ENCODE peak calls at places on chromosomes 5 and 9, in eight cellular contexts. Z is effector CD4-positive, alpha-beta T cell; O is stimulated activated CD8-positive, alpha-beta memory T cell treated with anti-CD3 and anti-CD28 coated beads, Interleukin-4, amount 100 ng/mL, for 1 hour; E is ELR; A is DMS153; D is HL-60; H is fibroblast of lung; T is stimulated activated CD4-positive, alpha-beta T cell treated with anti-CD3 and anti-CD28 coated beads, Interleukin-2, amount 100 ng/mL, for 48 hours. P is an unnamed sample.

GRCh38 chr5:44660251-44660650 is 148.5 kb upstream of the MRPS30 start:
- DNase-seq in Z (no peak), O (no peak), E (no peak), A (no peak), D (no peak), H (no peak), T (no peak), P (no peak)

GRCh38 chr5:1386274-1386717 is 41.4 kb upstream of the CLPTM1L start:
- DNase-seq in Z (peak), O (peak), E (peak), A (peak), D (peak), H (peak), T (peak), P (peak)

GRCh38 chr9:99259231-99259918 is 37.3 kb downstream of the SEC61B start:
- DNase-seq in Z (no peak), O (no peak), E (peak), A (peak), D (no peak), H (peak), T (no peak), P (no peak)

GRCh38 chr5:24381861-24382460 is 262.8 kb downstream of the CDH10 start:
- DNase-seq in Z (no peak), O (no peak), E (no peak), A (no peak), D (no peak), H (peak), T (no peak), P (no peak)

GRCh38 chr5:180787711-180788431 is 14.7 kb downstream of the MGAT1 start:
- DNase-seq in Z (no peak), O (no peak), E (no peak), A (no peak), D (no peak), H (peak), T (no peak), P (no peak)

GRCh38 chr5:5781335-5781734 is 358.9 kb downstream of the ICE1 start:
- DNase-seq in Z (no peak), O (no peak), E (no peak), A (no peak), D (no peak), H (no peak), T (no peak), P (no peak)

GRCh38 chr5:78629590-78629989 is 19.0 kb downstream of the LHFPL2 start:
- DNase-seq in Z (no peak), O (no peak), E (no peak), A (no peak), D (no peak), H (no peak), T (no peak), P (no peak)

GRCh38 chr5:175750476-175751080 is 92.7 kb downstream of the HRH2 start:
- DNase-seq in Z (no peak), O (no peak), E (no peak), A (no peak), D (no peak), H (no peak), T (no peak), P (no peak)

GRCh38 chr9:78707481-78707977 is 410.6 kb downstream of the PSAT1 start:
- DNase-seq in Z (no peak), O (no peak), E (peak), A (no peak), D (no peak), H (peak), T (no peak), P (no peak)

GRCh38 chr9:4662989-4663792 is 1.1 kb downstream of the PLPP6 start:
- DNase-seq in Z (no peak), O (no peak), E (no peak), A (peak), D (no peak), H (no peak), T (no peak), P (no peak)

GRCh38 chr5:37110128-37110527 is 139.0 kb downstream of the CPLANE1 start:
- DNase-seq in Z (no peak), O (no peak), E (no peak), A (no peak), D (no peak), H (no peak), T (no peak), P (no peak)

GRCh38 chr5:14685757-14686156 is 21.2 kb downstream of the OTULIN start:
- DNase-seq in Z (no peak), O (no peak), E (peak), A (peak), D (peak), H (peak), T (no peak), P (peak)

GRCh38 chr5:175698401-175699115 is 40.7 kb downstream of the HRH2 start:
- DNase-seq in Z (no peak), O (no peak), E (no peak), A (no peak), D (no peak), H (no peak), T (no peak), P (no peak)

GRCh38 chr5:6542421-6543345 is 90.2 kb downstream of the NSUN2 start:
- DNase-seq in Z (no peak), O (no peak), E (no peak), A (no peak), D (no peak), H (no peak), T (no peak), P (no peak)

GRCh38 chr5:35089688-35090314 is 42.1 kb upstream of the AGXT2 start:
- DNase-seq in Z (peak), O (no peak), E (peak), A (no peak), D (peak), H (peak), T (peak), P (peak)

GRCh38 chr9:122468735-122469134 is 9.0 kb downstream of the OR1J1 start:
- DNase-seq in Z (no peak), O (no peak), E (peak), A (no peak), D (no peak), H (peak), T (no peak), P (no peak)

GRCh38 chr9:105146677-105147076 is 97.8 kb upstream of the SLC44A1 start:
- DNase-seq in Z (no peak), O (no peak), E (no peak), A (no peak), D (no peak), H (no peak), T (no peak), P (no peak)

GRCh38 chr5:149288437-149288836 is 16.8 kb downstream of the AFAP1L1 start:
- DNase-seq in Z (no peak), O (no peak), E (no peak), A (no peak), D (no peak), H (no peak), T (no peak), P (no peak)

GRCh38 chr5:131379071-131379538 is 115.3 kb downstream of the CDC42SE2 start:
- DNase-seq in Z (no peak), O (no peak), E (peak), A (no peak), D (no peak), H (peak), T (no peak), P (no peak)

GRCh38 chr9:91855196-91855595 is 94.8 kb downstream of the ROR2 start:
- DNase-seq in Z (no peak), O (no peak), E (no peak), A (no peak), D (no peak), H (no peak), T (no peak), P (no peak)

GRCh38 chr5:157506981-157507780 is 47.2 kb downstream of the NIPAL4 start:
- DNase-seq in Z (no peak), O (no peak), E (no peak), A (no peak), D (no peak), H (peak), T (no peak), P (no peak)

GRCh38 chr9:110321055-110321454 is 16.6 kb downstream of the TXNDC8 start:
- DNase-seq in Z (no peak), O (no peak), E (no peak), A (no peak), D (no peak), H (peak), T (no peak), P (no peak)

GRCh38 chr5:140162781-140163180 is 12.2 kb upstream of the CYSTM1 start:
- DNase-seq in Z (no peak), O (no peak), E (no peak), A (no peak), D (no peak), H (no peak), T (no peak), P (no peak)

GRCh38 chr9:113152699-113153098 is 1.9 kb downstream of the SLC31A2 start:
- DNase-seq in Z (no peak), O (no peak), E (peak), A (no peak), D (no peak), H (peak), T (no peak), P (no peak)

GRCh38 chr5:32475338-32476097 is 31.0 kb upstream of the ZFR start:
- DNase-seq in Z (no peak), O (no peak), E (no peak), A (no peak), D (no peak), H (no peak), T (no peak), P (no peak)

GRCh38 chr5:88583471-88583870 is 299.5 kb downstream of the MEF2C start:
- DNase-seq in Z (no peak), O (no peak), E (no peak), A (no peak), D (no peak), H (no peak), T (no peak), P (no peak)

GRCh38 chr5:134091626-134092121 is 22.8 kb upstream of the TCF7 start:
- DNase-seq in Z (no peak), O (no peak), E (no peak), A (no peak), D (no peak), H (no peak), T (no peak), P (no peak)

GRCh38 chr9:20317701-20318100 is 304.6 kb downstream of the MLLT3 start:
- DNase-seq in Z (no peak), O (no peak), E (no peak), A (no peak), D (no peak), H (no peak), T (no peak), P (no peak)

GRCh38 chr5:168266016-168266415 is 25.4 kb upstream of the WWC1 start:
- DNase-seq in Z (no peak), O (no peak), E (no peak), A (no peak), D (no peak), H (no peak), T (no peak), P (no peak)

GRCh38 chr5:66436721-66437120 is 159.5 kb upstream of the MAST4 start:
- DNase-seq in Z (no peak), O (no peak), E (peak), A (no peak), D (peak), H (no peak), T (no peak), P (no peak)

GRCh38 chr5:19098434-19098833 is 889.6 kb downstream of the CDH18 start:
- DNase-seq in Z (no peak), O (no peak), E (no peak), A (no peak), D (no peak), H (no peak), T (no peak), P (no peak)

P was measured in KG1.